ENCODE peak calls at places on chromosomes 1 and 21, in eight cellular contexts. L is left ventricle myocardium inferior; T is A549; J is colonic mucosa; I is CD8-positive, alpha-beta T cell; Q is uterus; A is heart right ventricle; W is hepatocyte. K is an unnamed sample.

GRCh38 chr1:235078927-235079381 is 49.7 kb downstream of the TOMM20 start:
- DNase-seq in T (peak; percentile 29), W (peak; percentile 38), I (no peak), J (no peak), Q (no peak), A (no peak), L (no peak), K (no peak)

GRCh38 chr21:38780879-38781278 is 24.9 kb upstream of the ETS2 start:
- DNase-seq in Q (no peak), W (no peak), J (no peak), L (no peak), A (no peak), I (no peak), T (no peak), K (no peak)

GRCh38 chr1:56758135-56758534 is 61.1 kb downstream of the FYB2 start:
- DNase-seq in J (peak; percentile 25), W (peak; percentile 21), A (peak; percentile 5), I (no peak), Q (no peak), L (peak; percentile 19), T (peak; percentile 5), K (no peak)

GRCh38 chr1:44422161-44422560 is 17.1 kb downstream of the RNF220 start:
- DNase-seq in I (no peak), J (no peak), L (no peak), Q (no peak), T (no peak), A (peak; percentile 25), W (no peak), K (no peak)

GRCh38 chr1:199931666-199932377 is 95.7 kb upstream of the NR5A2 start:
- DNase-seq in L (no peak), A (no peak), J (no peak), Q (no peak), T (peak; percentile 69), W (no peak), I (no peak), K (no peak)

GRCh38 chr1:210587547-210587946 is 258.8 kb downstream of the HHAT start:
- DNase-seq in I (no peak), Q (no peak), J (no peak), A (no peak), T (no peak), L (no peak), W (no peak), K (no peak)

GRCh38 chr1:77282866-77283539 is 1.2 kb downstream of the AK5 start:
- DNase-seq in I (peak; percentile 56), W (peak; percentile 12), A (no peak), T (no peak), J (no peak), L (no peak), Q (no peak), K (no peak)

GRCh38 chr1:221837886-221838285 is 96.0 kb upstream of the DUSP10 start:
- DNase-seq in T (no peak), I (no peak), Q (no peak), L (no peak), A (no peak), J (no peak), W (no peak), K (no peak)

GRCh38 chr1:156602557-156602993 is 1.3 kb upstream of the GPATCH4 start:
- DNase-seq in I (no peak), L (no peak), T (peak; percentile 48), J (peak; percentile 31), A (no peak), W (no peak), Q (no peak), K (no peak)

GRCh38 chr1:236154671-236155398 is 12.5 kb downstream of the GPR137B start:
- DNase-seq in A (no peak), T (no peak), J (no peak), W (no peak), L (no peak), Q (no peak), I (no peak), K (no peak)

GRCh38 chr1:24541711-24542346 is 14.1 kb upstream of the NCMAP start:
- DNase-seq in T (peak; percentile 35), I (no peak), Q (no peak), W (peak; percentile 35), A (no peak), J (peak; percentile 55), L (no peak), K (no peak)

GRCh38 chr21:32463889-32464300 is 51.4 kb downstream of the EVA1C start:
- DNase-seq in T (peak; percentile 90), I (no peak), J (no peak), W (peak; percentile 19), L (no peak), A (no peak), Q (peak; percentile 60), K (no peak)

GRCh38 chr1:82778612-82779011 is 977.9 kb downstream of the ADGRL2 start:
- DNase-seq in W (peak; percentile 22), L (no peak), Q (no peak), J (no peak), I (no peak), T (peak; percentile 16), A (no peak), K (no peak)

GRCh38 chr1:223109581-223110026 is 33.4 kb downstream of the TLR5 start:
- DNase-seq in A (no peak), I (no peak), T (no peak), J (no peak), W (peak; percentile 73), L (no peak), Q (no peak), K (no peak)

GRCh38 chr1:239997515-239998311 is 94.0 kb upstream of the FMN2 start:
- DNase-seq in J (no peak), A (no peak), L (no peak), I (no peak), T (peak; percentile 45), W (peak; percentile 48), Q (no peak), K (no peak)

GRCh38 chr1:48552420-48552819 is 80.4 kb upstream of the SPATA6 start:
- DNase-seq in A (no peak), I (no peak), T (peak; percentile 12), W (peak; percentile 19), L (no peak), J (no peak), Q (no peak), K (no peak)

GRCh38 chr1:248837045-248837793 is 805 bp upstream of the ZNF672 start:
- DNase-seq in Q (no peak), L (no peak), I (no peak), J (peak; percentile 36), T (no peak), W (no peak), A (no peak), K (peak; percentile 61)

GRCh38 chr1:170369000-170369399 is 163.0 kb upstream of the GORAB start:
- DNase-seq in T (no peak), A (no peak), I (no peak), L (no peak), W (no peak), J (no peak), Q (no peak), K (no peak)

GRCh38 chr1:35642472-35642955 is 1.2 kb upstream of the PSMB2 start:
- DNase-seq in J (peak; percentile 22), A (no peak), L (no peak), Q (peak; percentile 14), I (no peak), W (no peak), T (peak; percentile 47), K (no peak)

GRCh38 chr21:37398697-37399096 is 32.1 kb downstream of the DYRK1A start:
- DNase-seq in T (no peak), W (no peak), J (no peak), L (no peak), A (no peak), I (no peak), Q (no peak), K (no peak)

GRCh38 chr1:168887381-168887780 is 158.4 kb upstream of the DPT start:
- DNase-seq in J (no peak), A (no peak), W (no peak), L (no peak), T (no peak), Q (no peak), I (no peak), K (no peak)

GRCh38 chr1:178055093-178055492 is 38.8 kb upstream of the RASAL2 start:
- DNase-seq in A (peak; percentile 48), T (peak; percentile 79), I (no peak), W (no peak), J (peak; percentile 71), Q (no peak), L (peak; percentile 43), K (no peak)
- TF ChIP-seq CTCF in A (peak; percentile 38), T (peak; percentile 66), I (no peak), W (peak; percentile 19), J (peak; percentile 10), Q (no peak), L (peak; percentile 58), K (no peak)

DNA sequence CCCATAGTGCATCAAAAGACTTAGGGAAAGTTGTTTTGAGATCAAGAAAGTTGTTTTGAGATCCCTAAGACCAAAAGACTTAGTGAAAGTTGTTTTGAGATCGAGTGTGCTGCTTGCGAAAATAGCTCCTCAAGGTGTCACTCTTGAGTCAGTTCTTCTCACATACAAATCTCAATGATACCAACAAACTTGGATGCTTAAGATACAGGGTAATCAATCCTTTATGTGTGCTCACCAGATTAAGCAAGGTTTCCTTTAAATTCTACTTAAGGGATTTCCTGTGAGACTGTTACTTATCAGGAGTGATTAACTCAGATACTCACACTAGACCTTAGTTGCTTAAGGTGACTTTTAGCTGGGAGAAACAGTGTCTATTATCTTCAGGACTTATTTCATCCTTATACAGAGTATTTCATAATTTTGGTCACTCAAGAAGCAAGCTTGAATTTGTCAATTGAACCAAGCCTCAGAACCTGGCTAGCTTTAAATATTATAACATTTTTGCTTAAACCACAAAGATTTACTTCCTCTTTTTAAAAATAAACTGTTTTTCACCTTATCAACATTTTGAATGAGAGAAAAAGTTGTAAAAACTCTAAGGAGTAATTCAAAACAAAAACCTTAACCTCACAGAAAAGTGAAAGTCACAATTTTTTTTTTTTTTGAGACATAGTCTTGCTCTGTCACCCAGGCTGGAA is 8.0 kb upstream of the RLF start:
- DNase-seq in W (peak; percentile 61), T (peak; percentile 61), A (peak; percentile 22), Q (no peak), L (no peak), I (no peak), J (peak; percentile 31), K (no peak)
- H3K27ac ChIP-seq in W (no peak overlapping the region), T (no peak overlapping the region), A (no peak overlapping the region), Q (no peak overlapping the region), L (no peak overlapping the region), I (no peak overlapping the region), J (no peak overlapping the region), K (no peak overlapping the region)

GRCh38 chr21:16571594-16571993 is 841.8 kb downstream of the USP25 start:
- DNase-seq in W (no peak), T (no peak), J (no peak), Q (no peak), L (no peak), A (no peak), I (no peak), K (no peak)
- H3K4me3 ChIP-seq in W (no peak overlapping the region), T (no peak overlapping the region), J (no peak overlapping the region), Q (no peak overlapping the region), L (no peak overlapping the region), A (no peak overlapping the region), I (no peak overlapping the region), K (no peak overlapping the region)

DNA sequence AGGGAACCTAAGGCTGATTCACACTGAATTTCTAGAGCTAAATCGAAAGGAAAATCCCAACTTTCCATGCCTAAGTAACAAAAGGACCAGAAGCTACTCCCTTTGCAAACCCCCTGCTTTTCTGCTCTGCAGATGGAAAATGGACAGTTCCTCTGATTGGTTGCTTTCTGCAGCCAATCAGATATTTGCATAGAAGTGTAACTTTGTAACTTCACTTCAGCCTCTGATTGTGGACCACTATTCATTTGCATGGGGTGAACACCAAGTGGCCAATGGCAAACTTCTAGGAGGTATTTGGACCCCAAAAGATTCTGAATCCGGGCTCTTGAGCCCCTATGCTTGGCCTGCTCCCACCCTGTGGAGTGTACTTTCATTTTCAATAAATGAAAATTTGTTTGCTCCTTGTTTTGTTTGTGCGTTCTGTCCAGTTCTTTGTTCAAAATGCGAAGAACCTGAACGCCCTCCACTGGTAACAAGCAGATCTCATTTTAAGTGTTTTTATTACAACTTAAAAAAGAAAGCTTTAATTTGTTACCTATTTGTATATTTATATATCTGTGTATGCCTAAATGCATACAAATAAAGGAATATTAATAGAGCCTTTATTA is 6.4 kb upstream of the GSTM4 start:
- DNase-seq in L (no peak), T (peak; percentile 46), Q (no peak), A (no peak), I (no peak), J (no peak), W (no peak), K (no peak)
- TF ChIP-seq CTCF in L (peak; percentile 42), T (peak; percentile 55), Q (peak; percentile 69), A (peak; percentile 26), I (no peak), J (no peak), W (peak; percentile 52), K (no peak)

K was measured in coronary artery.